ENCODE peak calls at places on chromosomes 13 and 19, in ten cellular contexts. G is lung; Y is CD8-positive, alpha-beta memory T cell; U is suprapubic skin; H is psoas muscle; D is keratinocyte; Z is cardiac muscle cell; N is right lobe of liver; T is fibroblast of lung; I is naive thymus-derived CD4-positive, alpha-beta T cell. W is an unnamed sample. For H3K4me1, the result is how much of the 10 kb centered on the place peaks cover.

GRCh38 chr19:30887042-30887441 is 462.2 kb downstream of the TSHZ3 start:
- DNase-seq in T (no peak), N (no peak), H (no peak), U (no peak), I (no peak), Z (no peak), Y (no peak), G (no peak), D (no peak), W (no peak)

GRCh38 chr19:50214699-50215543 is 11.5 kb downstream of the MYH14 start:
- DNase-seq in N (no peak), I (no peak), H (no peak), T (no peak), D (no peak), Y (no peak), G (peak), U (peak), Z (no peak), W (no peak)

GRCh38 chr13:73880365-73880764 is 253.8 kb downstream of the KLF12 start:
- DNase-seq in G (no peak), T (peak), U (no peak), N (no peak), I (no peak), Z (peak), Y (no peak), D (no peak), H (no peak), W (no peak)

GRCh38 chr19:43470288-43470687 is 4.9 kb upstream of the LYPD3 start:
- DNase-seq in N (no peak), I (peak), H (no peak), Z (peak), G (no peak), T (peak), Y (no peak), U (no peak), D (no peak), W (no peak)

GRCh38 chr19:305240-306150 is 14.3 kb upstream of the PLPP2 start:
- DNase-seq in Y (no peak), Z (no peak), G (no peak), T (no peak), N (no peak), I (no peak), D (no peak), H (no peak), U (no peak), W (no peak)

GRCh38 chr19:57559008-57559403 is 657 bp downstream of the ZNF550 start:
- DNase-seq in Y (no peak), N (no peak), D (no peak), G (no peak), I (no peak), T (no peak), H (no peak), U (no peak), Z (peak), W (peak)

GRCh38 chr19:7492142-7493055 is 3.6 kb upstream of the PEX11G start:
- DNase-seq in Y (no peak), I (no peak), U (no peak), D (no peak), N (no peak), T (no peak), H (no peak), Z (peak), G (peak), W (no peak)

GRCh38 chr19:10884273-10884672 is 12.9 kb downstream of the CARM1 start:
- DNase-seq in H (no peak), N (no peak), Y (no peak), G (no peak), T (peak), Z (peak), D (no peak), I (no peak), U (no peak), W (no peak)

GRCh38 chr19:11596156-11596555 is 1.1 kb upstream of the ZNF627 start:
- DNase-seq in G (no peak), D (no peak), N (no peak), Z (no peak), Y (no peak), U (no peak), I (no peak), T (no peak), H (no peak), W (no peak)

GRCh38 chr13:79393564-79394249 is 12.3 kb downstream of the RBM26 start:
- DNase-seq in H (no peak), N (no peak), Y (no peak), I (peak), U (no peak), Z (no peak), D (no peak), G (no peak), T (no peak), W (peak)

GRCh38 chr13:99055286-99056073 is 77.6 kb upstream of the DOCK9 start:
- DNase-seq in N (no peak), H (no peak), Y (no peak), I (no peak), U (no peak), T (no peak), G (no peak), D (no peak), Z (no peak), W (no peak)

GRCh38 chr13:42063105-42063504 is 14.7 kb downstream of the DGKH start:
- DNase-seq in T (no peak), H (no peak), N (no peak), I (no peak), D (no peak), G (no peak), Z (no peak), Y (no peak), U (no peak), W (no peak)

GRCh38 chr19:1134431-1134830 is 30.6 kb downstream of the GPX4 start:
- DNase-seq in N (no peak), Y (no peak), T (no peak), H (no peak), U (no peak), I (no peak), G (no peak), D (no peak), Z (peak), W (no peak)

GRCh38 chr13:41344358-41344757 is 33.3 kb downstream of the NAA16 start:
- DNase-seq in T (no peak), N (no peak), H (no peak), U (no peak), Y (no peak), I (no peak), D (no peak), G (no peak), Z (no peak), W (no peak)

GRCh38 chr13:34617684-34618083 is 324.4 kb upstream of the NBEA start:
- DNase-seq in D (no peak), U (no peak), I (no peak), H (no peak), T (no peak), N (no peak), G (no peak), Z (no peak), Y (no peak), W (no peak)

GRCh38 chr13:62337109-62337880 is 921.6 kb upstream of the PCDH20 start:
- DNase-seq in T (peak), I (no peak), G (no peak), Y (no peak), Z (no peak), D (no peak), H (no peak), N (no peak), U (no peak), W (no peak)

GRCh38 chr13:24997367-24997967 is 98.5 kb upstream of the PABPC3 start:
- DNase-seq in H (no peak), Y (no peak), T (peak), G (no peak), N (no peak), D (no peak), U (no peak), Z (peak), I (no peak), W (peak)

GRCh38 chr19:5271145-5271544 is 69.5 kb downstream of the PTPRS start:
- DNase-seq in N (no peak), Z (no peak), I (no peak), D (no peak), H (no peak), Y (no peak), G (no peak), U (no peak), T (peak), W (no peak)

GRCh38 chr19:5001547-5002131 is 32.7 kb downstream of the KDM4B start:
- DNase-seq in N (no peak), I (peak), Z (peak), G (no peak), H (no peak), U (no peak), T (peak), Y (peak), D (no peak), W (peak)

GRCh38 chr13:112693831-112694497 is 4.1 kb downstream of the ATP11A start:
- DNase-seq in H (no peak), I (no peak), Z (peak), N (no peak), G (peak), Y (no peak), D (no peak), T (peak), U (peak), W (no peak)

GRCh38 chr19:12159773-12160414 is 3.0 kb upstream of the ZNF136 start:
- DNase-seq in T (no peak), G (no peak), H (no peak), D (no peak), U (no peak), Y (no peak), I (no peak), N (no peak), Z (no peak), W (no peak)

GRCh38 chr19:17797397-17798201 is 2.7 kb downstream of the B3GNT3 start:
- DNase-seq in U (no peak), T (no peak), D (peak), G (no peak), Z (no peak), I (no peak), Y (no peak), H (no peak), N (peak), W (no peak)

GRCh38 chr19:50817941-50818858 is 5.4 kb downstream of the KLK1 start:
- DNase-seq in G (peak), Y (peak), N (no peak), Z (peak), H (peak), I (no peak), D (no peak), U (no peak), T (no peak), W (peak)

GRCh38 chr13:30091691-30092090 is 215.7 kb downstream of the KATNAL1 start:
- DNase-seq in N (no peak), H (no peak), Z (no peak), D (no peak), I (no peak), U (no peak), T (no peak), Y (no peak), G (no peak), W (no peak)
- H3K4me3 ChIP-seq in N (no peak), H (no peak), Z (no peak), D (no peak), I (no peak), U (no peak), T (no peak), Y (no peak), G (no peak), W (no peak)

GRCh38 chr13:110914293-110915056 is 394 bp downstream of the ANKRD10 start:
- DNase-seq in I (peak), N (peak), Z (peak), D (no peak), G (peak), Y (peak), T (peak), H (peak), U (peak), W (peak)
- H3K4me1 ChIP-seq in I (under half), N (under half), Z (under half), D (under half), G (under half), Y (under half), T (under half), H (under half), U (half or more), W (under half)

GRCh38 chr19:38321646-38322323 is 2.1 kb downstream of the KCNK6 start:
- DNase-seq in G (no peak), Y (no peak), T (peak), Z (peak), N (no peak), D (no peak), H (no peak), U (no peak), I (no peak), W (no peak)

GRCh38 chr19:38319421-38320258 is at the start of gene KCNK6:
- DNase-seq in G (no peak), H (peak), T (peak), Z (peak), D (no peak), I (peak), Y (peak), U (peak), N (peak), W (peak)

GRCh38 chr19:38323276-38323675 is 3.6 kb downstream of the KCNK6 start:
- DNase-seq in T (no peak), I (no peak), D (no peak), G (no peak), Z (no peak), Y (no peak), H (no peak), N (no peak), U (no peak), W (no peak)

GRCh38 chr19:38318595-38319142 is 976 bp upstream of the KCNK6 start:
- DNase-seq in N (no peak), D (no peak), H (no peak), G (no peak), Y (no peak), I (no peak), T (peak), Z (peak), U (no peak), W (no peak)

GRCh38 chr19:38320969-38321339 is 1.3 kb downstream of the KCNK6 start:
- DNase-seq in I (no peak), D (no peak), Z (no peak), U (no peak), N (no peak), T (no peak), G (no peak), H (no peak), Y (no peak), W (no peak)
- H3K4me3 ChIP-seq in I (no peak), D (peak), Z (no peak), U (peak), N (peak), T (peak), G (no peak), H (no peak), Y (no peak), W (no peak)

GRCh38 chr19:48627211-48627864 is 8.0 kb downstream of the SPHK2 start:
- DNase-seq in I (no peak), Z (no peak), Y (no peak), H (no peak), N (peak), G (no peak), U (no peak), D (no peak), T (no peak), W (no peak)
- H3K4me1 ChIP-seq in I (under half), Z (under half), Y (under half), H (under half), N (under half), G (under half), U (half or more), D (under half), T (under half), W (under half)